ENCODE peak calls at places on chromosomes 1 and 21, in nine cellular contexts. G is sciatic nerve; R is NK-92 treated with Interleukin-12 subunit alpha and Interleukin-12 subunit beta, amount 100 ng/mL, for 24 hours; I is AG08396; W is astrocyte of the spinal cord; M is PC-3; T is cardiac fibroblast; Q is NAMALWA; Y is GM12865. A is an unnamed sample.
A peak's percentile ranks its signal among the peaks of the same experiment; 100 is the strongest.

GRCh38 chr1:72649974-72650373 is 367.6 kb upstream of the NEGR1 start:
- DNase-seq in G (no peak), R (no peak), I (no peak), W (peak; percentile 70), M (peak; percentile 35), T (peak; percentile 34), Q (no peak), Y (no peak), A (no peak)

GRCh38 chr21:46181953-46182547 is 2.2 kb downstream of the SPATC1L start:
- DNase-seq in G (peak; percentile 63), R (no peak), I (no peak), W (no peak), M (no peak), T (no peak), Q (no peak), Y (no peak), A (no peak)

GRCh38 chr1:162855461-162856150 is 5.4 kb downstream of the CCDC190 start:
- DNase-seq in G (no peak), R (no peak), I (no peak), W (peak; percentile 89), M (peak; percentile 33), T (peak; percentile 92), Q (no peak), Y (no peak), A (no peak)

GRCh38 chr1:241998412-241998921 is 431 bp downstream of the MAP1LC3C start:
- DNase-seq in G (peak; percentile 86), R (no peak), I (peak; percentile 67), W (peak; percentile 84), M (peak; percentile 94), T (peak; percentile 84), Q (no peak), Y (peak; percentile 65), A (peak; percentile 37)

GRCh38 chr1:188583133-188583532 is 1754.4 kb downstream of the PLA2G4A start:
- DNase-seq in G (no peak), R (no peak), I (no peak), W (no peak), M (no peak), T (no peak), Q (no peak), Y (no peak), A (no peak)

GRCh38 chr1:12617511-12617900 is 504 bp downstream of the DHRS3 start:
- DNase-seq in G (no peak), R (no peak), I (no peak), W (no peak), M (peak; percentile 48), T (no peak), Q (no peak), Y (no peak), A (no peak)

GRCh38 chr1:111228748-111229126 is 1.2 kb downstream of the CHI3L2 start:
- DNase-seq in G (no peak), R (no peak), I (no peak), W (no peak), M (no peak), T (no peak), Q (no peak), Y (no peak), A (no peak)

GRCh38 chr1:11355594-11356467 is 82.8 kb downstream of the UBIAD1 start:
- DNase-seq in G (no peak), R (no peak), I (no peak), W (no peak), M (no peak), T (no peak), Q (no peak), Y (no peak), A (no peak)

GRCh38 chr1:59404725-59405124 is 107.8 kb downstream of the FGGY start:
- DNase-seq in G (no peak), R (no peak), I (no peak), W (no peak), M (no peak), T (no peak), Q (no peak), Y (no peak), A (no peak)

GRCh38 chr21:41643246-41643966 is 123.4 kb downstream of the RIPK4 start:
- DNase-seq in G (peak; percentile 45), R (no peak), I (no peak), W (peak; percentile 16), M (peak; percentile 45), T (no peak), Q (no peak), Y (no peak), A (no peak)

GRCh38 chr1:48105167-48105566 is 108.0 kb upstream of the TRABD2B start:
- DNase-seq in G (no peak), R (no peak), I (no peak), W (no peak), M (no peak), T (no peak), Q (no peak), Y (no peak), A (no peak)

GRCh38 chr1:119462964-119463363 is 44.0 kb upstream of the HSD3B1 start:
- DNase-seq in G (no peak), R (no peak), I (no peak), W (no peak), M (peak; percentile 8), T (no peak), Q (no peak), Y (no peak), A (no peak)

GRCh38 chr1:116185161-116185701 is 74.0 kb downstream of the MAB21L3 start:
- DNase-seq in G (no peak), R (no peak), I (no peak), W (no peak), M (no peak), T (no peak), Q (no peak), Y (peak; percentile 14), A (no peak)

GRCh38 chr1:13535227-13535626 is 21.4 kb upstream of the LRRC38 start:
- DNase-seq in G (no peak), R (no peak), I (no peak), W (no peak), M (no peak), T (no peak), Q (no peak), Y (no peak), A (no peak)

A was measured in omental fat pad.